ENCODE peak calls at places on chromosomes 6 and 20, in seven cellular contexts. L is tibial artery, P is A549, B is astrocyte of the spinal cord, J is fibroblast of lung, X is heart left ventricle, F is heart right ventricle. O is an unnamed sample.

GRCh38 chr6:10413850-10414765 is 766 bp downstream of the TFAP2A start:
- DNase-seq in L (no peak), P (peak), B (no peak), J (no peak), X (no peak), F (no peak), O (no peak)

GRCh38 chr6:131717815-131718214 is 7.0 kb upstream of the CTAGE9 start:
- DNase-seq in L (no peak), P (no peak), B (no peak), J (no peak), X (no peak), F (no peak), O (no peak)

GRCh38 chr20:4633780-4634179 is 87.9 kb upstream of the PRND start:
- DNase-seq in L (no peak), P (no peak), B (peak), J (peak), X (peak), F (no peak), O (peak)

GRCh38 chr6:144493035-144493910 is 208.1 kb downstream of the UTRN start:
- DNase-seq in L (no peak), P (no peak), B (no peak), J (peak), X (no peak), F (no peak), O (no peak)

GRCh38 chr6:21742238-21742660 is 148.7 kb downstream of the SOX4 start:
- DNase-seq in L (no peak), P (peak), B (peak), J (peak), X (no peak), F (no peak), O (peak)

GRCh38 chr6:35061102-35061615 is 80.0 kb downstream of the TCP11 start:
- DNase-seq in L (no peak), P (no peak), B (no peak), J (no peak), X (no peak), F (no peak), O (no peak)

GRCh38 chr20:32538526-32538918 is 46.6 kb downstream of the NOL4L start:
- DNase-seq in L (no peak), P (no peak), B (no peak), J (no peak), X (no peak), F (no peak), O (no peak)

GRCh38 chr6:46655803-46656202 is 3.0 kb downstream of the SLC25A27 start:
- DNase-seq in L (no peak), P (peak), B (no peak), J (no peak), X (no peak), F (no peak), O (no peak)

GRCh38 chr20:44494681-44495080 is 19.0 kb downstream of the TTPAL start:
- DNase-seq in L (no peak), P (no peak), B (no peak), J (no peak), X (no peak), F (no peak), O (no peak)

GRCh38 chr20:23507346-23507745 is 16.4 kb downstream of the CST8 start:
- DNase-seq in L (no peak), P (no peak), B (no peak), J (no peak), X (no peak), F (no peak), O (no peak)

GRCh38 chr20:61830956-61831355 is 234.7 kb downstream of the TAF4 start:
- DNase-seq in L (no peak), P (no peak), B (no peak), J (no peak), X (peak), F (no peak), O (no peak)

GRCh38 chr20:63978319-63979220 is 872 bp downstream of the SAMD10 start:
- DNase-seq in L (peak), P (no peak), B (peak), J (peak), X (peak), F (peak), O (no peak)

GRCh38 chr6:32255212-32256153 is 31.6 kb upstream of the NOTCH4 start:
- DNase-seq in L (peak), P (peak), B (peak), J (peak), X (peak), F (peak), O (peak)
- TF ChIP-seq CTCF in L (peak), P (peak), B (peak), J (peak), X (peak), F (peak), O (peak)

GRCh38 chr6:117311310-117311709 is 46.0 kb downstream of the VGLL2 start:
- DNase-seq in L (no peak), P (no peak), B (no peak), J (no peak), X (no peak), F (no peak), O (no peak)

DNA sequence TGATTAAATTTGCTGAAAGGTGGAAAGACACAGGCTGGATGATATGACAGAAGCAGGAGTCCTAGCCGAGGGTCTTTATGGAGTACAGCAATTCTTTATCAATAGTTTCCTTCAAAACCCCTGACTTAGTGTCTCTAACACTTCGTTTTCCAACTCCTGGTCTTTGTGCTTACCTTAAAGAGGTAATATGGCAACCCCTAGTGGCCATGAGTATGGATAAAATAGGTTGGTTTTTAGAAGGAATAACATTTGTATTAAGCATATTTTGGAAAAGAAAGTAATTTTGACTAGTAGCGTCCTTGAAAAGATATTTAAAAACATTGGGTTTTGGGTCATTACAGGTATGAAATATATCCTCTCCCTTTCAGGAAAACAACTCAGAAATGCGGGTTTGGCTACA is 51.9 kb downstream of the VGLL2 start:
- DNase-seq in L (no peak), P (peak), B (peak), J (peak), X (no peak), F (no peak), O (no peak)
- TF ChIP-seq CTCF in L (no peak), P (peak), B (peak), J (peak), X (peak), F (peak), O (no peak)

GRCh38 chr6:138803914-138804313 is 8.0 kb downstream of the ECT2L start:
- DNase-seq in L (no peak), P (no peak), B (no peak), J (no peak), X (no peak), F (no peak), O (no peak)

GRCh38 chr6:138804986-138805385 is 9.1 kb downstream of the ECT2L start:
- DNase-seq in L (no peak), P (no peak), B (no peak), J (no peak), X (no peak), F (no peak), O (no peak)

GRCh38 chr6:138795809-138796469 is at the start of gene ECT2L:
- DNase-seq in L (peak), P (no peak), B (peak), J (peak), X (peak), F (peak), O (peak)

GRCh38 chr6:138798028-138798427 is 2.1 kb downstream of the ECT2L start:
- DNase-seq in L (no peak), P (no peak), B (no peak), J (no peak), X (no peak), F (no peak), O (no peak)

DNA sequence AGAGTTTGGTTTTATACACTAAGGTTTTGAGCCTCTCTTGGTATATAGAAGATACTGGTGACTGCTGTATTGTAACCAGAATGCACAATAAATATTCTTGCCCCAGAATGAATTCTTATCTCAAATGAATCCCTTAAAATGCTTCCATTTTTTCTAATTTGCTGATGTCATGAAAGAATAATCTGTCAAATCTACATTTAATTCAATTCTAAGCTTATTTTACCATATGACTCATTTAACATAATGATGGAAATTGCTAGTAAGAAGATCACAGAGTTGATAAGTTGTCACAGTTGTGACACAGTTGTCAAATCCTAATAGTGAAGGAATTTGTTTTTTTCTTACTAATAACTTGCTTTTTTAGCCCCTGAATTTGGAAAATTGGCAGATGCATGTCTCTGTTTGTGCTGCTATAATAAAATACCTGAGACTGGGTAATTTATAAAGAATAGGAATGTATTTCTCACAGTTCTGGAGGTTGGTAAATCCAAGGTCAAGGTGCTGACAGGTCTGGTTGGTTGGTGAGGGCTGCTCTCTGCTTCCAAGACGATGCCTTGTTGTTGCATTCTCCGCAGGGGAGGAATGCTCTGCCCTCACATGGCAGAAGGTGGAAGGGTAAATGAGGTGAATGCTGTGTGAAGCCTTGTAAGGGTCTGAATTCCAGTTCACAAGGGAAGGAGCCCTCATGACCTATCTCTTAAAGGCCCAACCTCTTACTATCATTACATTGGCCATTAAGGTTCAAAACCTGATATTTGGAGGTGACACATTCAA is 4.7 kb downstream of the ECT2L start:
- DNase-seq in L (no peak), P (no peak), B (no peak), J (no peak), X (no peak), F (no peak), O (no peak)
- TF ChIP-seq CTCF in L (no peak), P (no peak), B (no peak), J (no peak), X (no peak), F (no peak), O (no peak)

DNA sequence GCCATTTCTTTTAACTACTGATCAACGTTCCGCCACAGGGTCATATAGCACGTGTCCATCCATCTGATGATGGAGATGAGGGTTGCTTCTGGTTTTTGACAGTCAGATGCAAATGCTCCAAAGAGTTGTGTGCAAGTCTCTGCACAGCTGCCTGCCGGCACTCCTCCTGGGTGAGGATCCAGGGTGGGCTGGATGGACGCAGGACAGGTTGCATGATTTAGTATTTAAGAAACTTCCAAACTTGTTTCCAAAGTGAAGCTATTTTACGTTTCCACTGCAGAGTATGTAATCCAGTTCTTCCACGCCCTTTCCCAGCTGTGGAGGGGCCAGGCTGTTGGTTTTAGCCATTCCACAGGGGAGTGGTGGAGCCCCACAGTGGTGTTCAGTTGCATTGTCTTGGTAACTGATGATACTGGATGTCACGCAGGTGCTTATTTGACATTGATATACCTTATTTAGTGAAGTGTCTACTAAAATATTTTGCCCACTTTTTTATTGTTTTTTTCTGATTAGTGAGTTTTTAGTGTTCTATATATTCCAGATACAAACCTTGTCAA is 157.2 kb downstream of the THBS2 start:
- DNase-seq in L (no peak), P (no peak), B (no peak), J (no peak), X (no peak), F (no peak), O (no peak)
- TF ChIP-seq CTCF in L (no peak), P (no peak), B (no peak), J (peak), X (no peak), F (no peak), O (peak)

GRCh38 chr6:5078121-5078695 is 6.9 kb upstream of the PPP1R3G start:
- DNase-seq in L (no peak), P (no peak), B (no peak), J (no peak), X (no peak), F (no peak), O (no peak)
- TF ChIP-seq CTCF in L (no peak), P (no peak), B (peak), J (peak), X (peak), F (peak), O (no peak)

GRCh38 chr6:1228754-1229191 is 83.1 kb upstream of the FOXQ1 start:
- DNase-seq in L (no peak), P (no peak), B (no peak), J (no peak), X (no peak), F (no peak), O (no peak)

GRCh38 chr6:1230281-1230680 is 81.6 kb upstream of the FOXQ1 start:
- DNase-seq in L (no peak), P (no peak), B (no peak), J (no peak), X (no peak), F (no peak), O (no peak)

GRCh38 chr6:1227935-1228753 is 83.8 kb upstream of the FOXQ1 start:
- DNase-seq in L (no peak), P (no peak), B (no peak), J (no peak), X (no peak), F (no peak), O (no peak)

GRCh38 chr6:1229808-1230207 is 82.1 kb upstream of the FOXQ1 start:
- DNase-seq in L (no peak), P (no peak), B (no peak), J (no peak), X (no peak), F (no peak), O (no peak)

DNA sequence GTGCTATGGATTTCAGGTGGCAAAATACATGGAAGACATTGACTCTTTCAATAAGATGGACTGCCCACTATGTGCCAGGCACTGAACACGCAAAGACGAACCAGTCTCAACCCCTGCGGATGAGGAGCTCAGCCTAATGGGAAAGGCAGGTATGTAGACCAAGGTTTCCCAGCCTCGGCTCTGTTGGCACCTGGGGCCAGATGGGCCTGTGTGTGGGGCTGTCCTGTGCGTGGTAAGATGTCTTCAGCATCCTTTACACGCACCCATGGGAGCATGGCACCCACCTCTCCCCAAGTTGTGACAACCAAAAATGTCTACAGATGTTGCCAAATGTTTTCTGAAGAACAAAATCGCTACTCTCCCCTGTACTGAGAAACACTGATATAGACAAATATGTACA is 82.6 kb upstream of the FOXQ1 start:
- DNase-seq in L (no peak), P (no peak), B (no peak), J (no peak), X (no peak), F (no peak), O (no peak)
- TF ChIP-seq CTCF in L (no peak), P (no peak), B (no peak), J (no peak), X (no peak), F (no peak), O (no peak)

GRCh38 chr6:166333172-166333995 is 9.0 kb downstream of the SFT2D1 start:
- DNase-seq in L (no peak), P (no peak), B (no peak), J (no peak), X (no peak), F (no peak), O (no peak)

GRCh38 chr6:166335378-166336366 is 6.7 kb downstream of the SFT2D1 start:
- DNase-seq in L (no peak), P (no peak), B (no peak), J (no peak), X (no peak), F (no peak), O (no peak)

GRCh38 chr6:166331503-166332133 is 10.7 kb downstream of the SFT2D1 start:
- DNase-seq in L (no peak), P (no peak), B (no peak), J (no peak), X (no peak), F (no peak), O (no peak)

GRCh38 chr6:166334878-166335277 is 7.5 kb downstream of the SFT2D1 start:
- DNase-seq in L (no peak), P (no peak), B (no peak), J (no peak), X (no peak), F (no peak), O (no peak)

GRCh38 chr6:166330612-166331011 is 11.7 kb downstream of the SFT2D1 start:
- DNase-seq in L (no peak), P (peak), B (peak), J (peak), X (peak), F (peak), O (no peak)
- TF ChIP-seq CTCF in L (no peak), P (no peak), B (peak), J (no peak), X (peak), F (peak), O (no peak)

O was measured in AG09319.